ENCODE peak calls at places on chromosome 13, in nine cellular contexts. O is epithelial cell of prostate; E is NCI-H2171 treated with DMSO at 0.1 percent for 48 hours; S is stimulated activated CD8-positive, alpha-beta memory T cell treated with anti-CD3 and anti-CD28 coated beads, Interleukin-2, amount 100 ng/mL, for 48 hours; F is NCI-H2029 treated with DMSO at 0.1 percent for 48 hours; K is AG09319; C is T1000; I is trophoblast cell; G is central memory CD4-positive, alpha-beta T cell. L is an unnamed sample.

GRCh38 chr13:48004201-48004600 is 3.1 kb upstream of the SUCLA2 start:
- DNase-seq in S (no peak), C (no peak), F (no peak), E (no peak), O (no peak), K (no peak), I (no peak), G (no peak), L (no peak)

GRCh38 chr13:72839831-72840426 is 58.0 kb downstream of the PIBF1 start:
- DNase-seq in F (no peak), I (peak; percentile 78), C (no peak), O (peak; percentile 10), G (peak; percentile 7), S (no peak), K (no peak), E (peak; percentile 30), L (peak; percentile 31)

GRCh38 chr13:110030394-110030928 is 244.1 kb upstream of the IRS2 start:
- DNase-seq in F (no peak), O (no peak), I (no peak), K (no peak), S (no peak), E (no peak), C (no peak), G (no peak), L (no peak)

GRCh38 chr13:94058821-94059360 is 420.6 kb downstream of the DCT start:
- DNase-seq in E (no peak), F (no peak), I (no peak), S (no peak), C (no peak), G (no peak), O (no peak), K (no peak), L (no peak)

GRCh38 chr13:51728972-51729371 is 75.0 kb downstream of the DHRS12 start:
- DNase-seq in C (no peak), F (no peak), G (no peak), I (peak; percentile 90), O (no peak), K (peak; percentile 54), E (no peak), S (no peak), L (peak; percentile 61)

GRCh38 chr13:19888799-19889198 is 25.4 kb upstream of the ZMYM5 start:
- DNase-seq in G (no peak), S (no peak), O (no peak), I (peak; percentile 10), F (no peak), E (no peak), K (no peak), C (no peak), L (no peak)

GRCh38 chr13:84446972-84447700 is 564.9 kb upstream of the SLITRK1 start:
- DNase-seq in F (no peak), C (no peak), I (no peak), G (no peak), K (no peak), E (peak; percentile 79), O (no peak), S (no peak), L (peak; percentile 46)

GRCh38 chr13:111853766-111854165 is 213.2 kb upstream of the SOX1 start:
- DNase-seq in K (no peak), S (no peak), G (no peak), I (no peak), O (no peak), E (no peak), C (no peak), F (peak; percentile 97), L (no peak)

GRCh38 chr13:110311721-110312668 is 4.9 kb downstream of the COL4A2 start:
- DNase-seq in G (no peak), O (no peak), S (no peak), F (no peak), C (no peak), K (no peak), I (peak; percentile 42), E (no peak), L (no peak)

GRCh38 chr13:111187879-111188643 is 73.0 kb downstream of the ARHGEF7 start:
- DNase-seq in I (peak; percentile 69), E (peak; percentile 99), K (no peak), S (no peak), C (no peak), O (peak; percentile 37), F (no peak), G (no peak), L (peak; percentile 57)

GRCh38 chr13:80465321-80465720 is 124.4 kb upstream of the SPRY2 start:
- DNase-seq in S (no peak), K (no peak), E (no peak), C (no peak), G (no peak), F (no peak), I (no peak), O (no peak), L (no peak)

GRCh38 chr13:39313721-39314120 is 275.5 kb downstream of the NHLRC3 start:
- DNase-seq in O (peak; percentile 8), C (no peak), E (no peak), I (no peak), F (no peak), G (no peak), S (no peak), K (no peak), L (peak; percentile 37)

GRCh38 chr13:102294407-102295018 is 107.3 kb downstream of the FGF14 start:
- DNase-seq in I (no peak), S (no peak), E (no peak), O (no peak), C (no peak), K (no peak), G (no peak), F (no peak), L (no peak)

GRCh38 chr13:28478127-28478526 is 16.8 kb downstream of the FLT1 start:
- DNase-seq in I (no peak), K (no peak), S (no peak), E (no peak), F (no peak), C (no peak), G (no peak), O (no peak), L (no peak)

GRCh38 chr13:21012841-21013681 is 48.3 kb downstream of the LATS2 start:
- DNase-seq in K (peak; percentile 32), C (no peak), I (no peak), E (no peak), S (no peak), O (no peak), G (no peak), F (no peak), L (no peak)

GRCh38 chr13:27006519-27007161 is 165.0 kb downstream of the USP12 start:
- DNase-seq in O (no peak), S (no peak), F (no peak), G (no peak), K (no peak), E (peak; percentile 88), C (no peak), I (no peak), L (no peak)

GRCh38 chr13:27372896-27373295 is 51.5 kb upstream of the GTF3A start:
- DNase-seq in I (no peak), C (no peak), E (peak; percentile 74), G (no peak), S (no peak), O (no peak), K (no peak), F (peak; percentile 79), L (no peak)

GRCh38 chr13:110308377-110309158 is 1.5 kb downstream of the COL4A2 start:
- DNase-seq in E (no peak), K (no peak), C (no peak), S (no peak), I (peak; percentile 73), G (no peak), O (no peak), F (no peak), L (peak; percentile 66)

GRCh38 chr13:20402881-20403280 is 122.8 kb downstream of the CRYL1 start:
- DNase-seq in G (no peak), I (no peak), S (no peak), C (no peak), F (no peak), K (no peak), E (no peak), O (no peak), L (no peak)

GRCh38 chr13:20969182-20969581 is 66.6 kb upstream of the XPO4 start:
- DNase-seq in E (no peak), C (no peak), I (peak; percentile 7), K (no peak), S (no peak), F (no peak), G (no peak), O (no peak), L (peak; percentile 60)